ENCODE peak calls at places on chromosomes 12 and 14, in nine cellular contexts. N is progenitor cell of endocrine pancreas; H is CD8-positive, alpha-beta T cell; A is foreskin melanocyte; X is fibroblast of gingiva; G is KBM-7; T is mucosa of descending colon; E is choroid plexus epithelial cell; S is tibial artery. Y is an unnamed sample.

GRCh38 chr14:61034416-61035100 is 53.5 kb downstream of the SLC38A6 start:
- DNase-seq in X (no peak), N (no peak), A (no peak), T (no peak), G (peak; percentile 37), H (no peak), E (peak; percentile 4), S (no peak), Y (no peak)

GRCh38 chr12:54215990-54216579 is 27.3 kb upstream of the SMUG1 start:
- DNase-seq in H (no peak), A (no peak), S (no peak), E (no peak), X (no peak), G (no peak), N (no peak), T (peak; percentile 46), Y (no peak)

GRCh38 chr12:52020539-52021336 is 14.0 kb downstream of the TAMALIN start:
- DNase-seq in G (peak; percentile 84), S (no peak), H (peak; percentile 57), A (no peak), N (peak; percentile 64), T (peak; percentile 61), X (no peak), E (peak; percentile 62), Y (no peak)

GRCh38 chr12:116529048-116529447 is 30.1 kb upstream of the MAP1LC3B2 start:
- DNase-seq in N (no peak), E (no peak), A (peak; percentile 16), G (no peak), X (peak; percentile 23), T (no peak), H (no peak), S (no peak), Y (peak; percentile 90)

GRCh38 chr12:121087467-121088207 is 45.0 kb upstream of the P2RX7 start:
- DNase-seq in A (no peak), N (no peak), X (no peak), G (no peak), H (no peak), T (no peak), S (no peak), E (no peak), Y (no peak)

GRCh38 chr12:123075092-123075491 is 75.8 kb downstream of the PITPNM2 start:
- DNase-seq in S (no peak), E (no peak), X (peak; percentile 79), A (no peak), T (no peak), N (no peak), G (no peak), H (no peak), Y (peak; percentile 55)

GRCh38 chr14:55212611-55213010 is 21.2 kb upstream of the DLGAP5 start:
- DNase-seq in H (no peak), A (no peak), N (no peak), X (no peak), E (no peak), G (peak; percentile 12), T (no peak), S (no peak), Y (no peak)

GRCh38 chr12:106696071-106696470 is 78.4 kb upstream of the RIC8B start:
- DNase-seq in T (no peak), G (no peak), X (no peak), N (no peak), A (no peak), S (no peak), H (no peak), E (no peak), Y (no peak)

GRCh38 chr12:52903285-52903854 is 1.5 kb downstream of the KRT8 start:
- DNase-seq in T (peak; percentile 89), G (peak; percentile 94), A (peak; percentile 53), E (peak; percentile 91), N (peak; percentile 83), X (peak; percentile 54), H (peak; percentile 27), S (peak; percentile 76), Y (peak; percentile 73)

GRCh38 chr14:74257078-74257987 is 18.1 kb downstream of the VSX2 start:
- DNase-seq in N (peak; percentile 41), X (no peak), A (no peak), T (peak; percentile 60), E (peak; percentile 16), G (peak; percentile 64), H (peak; percentile 51), S (no peak), Y (peak; percentile 8)

GRCh38 chr14:100334904-100335303 is 11.8 kb downstream of the SLC25A47 start:
- DNase-seq in N (no peak), S (peak; percentile 55), T (no peak), X (no peak), H (no peak), A (no peak), G (no peak), E (no peak), Y (no peak)